ENCODE peak calls at places on chromosomes 7 and 10, in eight cellular contexts. One of them, this sample, is unnamed.

GRCh38 chr10:43278216-43278615 is 11.4 kb upstream of the RASGEF1A start:
- DNase-seq in HS-5: no peak
- DNase-seq in omental fat pad: no peak
- DNase-seq in germinal center: no peak
- DNase-seq in astrocyte of the spinal cord: no peak
- DNase-seq in HT1080: no peak
- DNase-seq in neural crest cell: no peak
- DNase-seq in stimulated activated CD4-positive, alpha-beta T cell treated with anti-CD3 and anti-CD28 coated beads, Interleukin-1b, Interleukin-23, amount 100 ng/mL, for 48 hours: no peak
- DNase-seq in this sample: no peak

GRCh38 chr10:61487506-61487905 is 34.3 kb upstream of the TMEM26 start:
- DNase-seq in HT1080: peak; percentile 84
- DNase-seq in omental fat pad: no peak
- DNase-seq in germinal center: no peak
- DNase-seq in neural crest cell: no peak
- DNase-seq in HS-5: peak; percentile 74
- DNase-seq in stimulated activated CD4-positive, alpha-beta T cell treated with anti-CD3 and anti-CD28 coated beads, Interleukin-1b, Interleukin-23, amount 100 ng/mL, for 48 hours: no peak
- DNase-seq in astrocyte of the spinal cord: no peak
- DNase-seq in this sample: no peak

GRCh38 chr7:135189221-135189662 is 18.7 kb upstream of the CYREN start:
- DNase-seq in astrocyte of the spinal cord: no peak
- DNase-seq in germinal center: no peak
- DNase-seq in neural crest cell: no peak
- DNase-seq in stimulated activated CD4-positive, alpha-beta T cell treated with anti-CD3 and anti-CD28 coated beads, Interleukin-1b, Interleukin-23, amount 100 ng/mL, for 48 hours: no peak
- DNase-seq in HT1080: no peak
- DNase-seq in HS-5: no peak
- DNase-seq in omental fat pad: no peak
- DNase-seq in this sample: no peak

GRCh38 chr7:150384406-150385239 is 5.5 kb downstream of the ZNF775 start:
- DNase-seq in stimulated activated CD4-positive, alpha-beta T cell treated with anti-CD3 and anti-CD28 coated beads, Interleukin-1b, Interleukin-23, amount 100 ng/mL, for 48 hours: no peak
- DNase-seq in omental fat pad: no peak
- DNase-seq in neural crest cell: no peak
- DNase-seq in astrocyte of the spinal cord: no peak
- DNase-seq in HS-5: no peak
- DNase-seq in HT1080: no peak
- DNase-seq in germinal center: no peak
- DNase-seq in this sample: no peak

GRCh38 chr7:44094365-44094764 is 9.8 kb upstream of the AEBP1 start:
- DNase-seq in germinal center: no peak
- DNase-seq in neural crest cell: no peak
- DNase-seq in HS-5: no peak
- DNase-seq in astrocyte of the spinal cord: no peak
- DNase-seq in stimulated activated CD4-positive, alpha-beta T cell treated with anti-CD3 and anti-CD28 coated beads, Interleukin-1b, Interleukin-23, amount 100 ng/mL, for 48 hours: no peak
- DNase-seq in omental fat pad: no peak
- DNase-seq in HT1080: no peak
- DNase-seq in this sample: no peak

GRCh38 chr7:94912085-94912484 is 4.7 kb downstream of the PPP1R9A start:
- DNase-seq in germinal center: no peak
- DNase-seq in astrocyte of the spinal cord: no peak
- DNase-seq in HS-5: no peak
- DNase-seq in HT1080: no peak
- DNase-seq in omental fat pad: no peak
- DNase-seq in neural crest cell: no peak
- DNase-seq in stimulated activated CD4-positive, alpha-beta T cell treated with anti-CD3 and anti-CD28 coated beads, Interleukin-1b, Interleukin-23, amount 100 ng/mL, for 48 hours: no peak
- DNase-seq in this sample: no peak

GRCh38 chr7:28411876-28412662 is at the start of gene CREB5:
- DNase-seq in HT1080: no peak
- DNase-seq in HS-5: no peak
- DNase-seq in stimulated activated CD4-positive, alpha-beta T cell treated with anti-CD3 and anti-CD28 coated beads, Interleukin-1b, Interleukin-23, amount 100 ng/mL, for 48 hours: no peak
- DNase-seq in germinal center: no peak
- DNase-seq in neural crest cell: no peak
- DNase-seq in astrocyte of the spinal cord: peak; percentile 36
- DNase-seq in omental fat pad: no peak
- DNase-seq in this sample: peak; percentile 85

GRCh38 chr7:8115547-8116402 is 146.2 kb downstream of the ICA1 start:
- DNase-seq in HT1080: no peak
- DNase-seq in stimulated activated CD4-positive, alpha-beta T cell treated with anti-CD3 and anti-CD28 coated beads, Interleukin-1b, Interleukin-23, amount 100 ng/mL, for 48 hours: no peak
- DNase-seq in HS-5: no peak
- DNase-seq in germinal center: peak; percentile 34
- DNase-seq in omental fat pad: no peak
- DNase-seq in neural crest cell: no peak
- DNase-seq in astrocyte of the spinal cord: no peak
- DNase-seq in this sample: no peak

GRCh38 chr10:70588852-70589570 is 13.5 kb downstream of the PRF1 start:
- DNase-seq in germinal center: no peak
- DNase-seq in HT1080: no peak
- DNase-seq in stimulated activated CD4-positive, alpha-beta T cell treated with anti-CD3 and anti-CD28 coated beads, Interleukin-1b, Interleukin-23, amount 100 ng/mL, for 48 hours: no peak
- DNase-seq in neural crest cell: no peak
- DNase-seq in HS-5: no peak
- DNase-seq in astrocyte of the spinal cord: no peak
- DNase-seq in omental fat pad: no peak
- DNase-seq in this sample: no peak

GRCh38 chr10:86664370-86665217 is 3.7 kb upstream of the LDB3 start:
- DNase-seq in omental fat pad: no peak
- DNase-seq in HT1080: peak; percentile 26
- DNase-seq in neural crest cell: no peak
- DNase-seq in stimulated activated CD4-positive, alpha-beta T cell treated with anti-CD3 and anti-CD28 coated beads, Interleukin-1b, Interleukin-23, amount 100 ng/mL, for 48 hours: no peak
- DNase-seq in germinal center: no peak
- DNase-seq in HS-5: no peak
- DNase-seq in astrocyte of the spinal cord: no peak
- DNase-seq in this sample: peak; percentile 46

GRCh38 chr7:106249488-106249887 is 35.3 kb downstream of the NAMPT start:
- DNase-seq in HT1080: no peak
- DNase-seq in HS-5: no peak
- DNase-seq in germinal center: no peak
- DNase-seq in omental fat pad: no peak
- DNase-seq in astrocyte of the spinal cord: no peak
- DNase-seq in neural crest cell: no peak
- DNase-seq in stimulated activated CD4-positive, alpha-beta T cell treated with anti-CD3 and anti-CD28 coated beads, Interleukin-1b, Interleukin-23, amount 100 ng/mL, for 48 hours: no peak
- DNase-seq in this sample: no peak

GRCh38 chr7:99562832-99563231 is 4.4 kb downstream of the ZNF655 start:
- DNase-seq in neural crest cell: no peak
- DNase-seq in germinal center: no peak
- DNase-seq in stimulated activated CD4-positive, alpha-beta T cell treated with anti-CD3 and anti-CD28 coated beads, Interleukin-1b, Interleukin-23, amount 100 ng/mL, for 48 hours: peak; percentile 63
- DNase-seq in HT1080: peak; percentile 98
- DNase-seq in astrocyte of the spinal cord: peak; percentile 98
- DNase-seq in HS-5: peak; percentile 94
- DNase-seq in omental fat pad: no peak
- DNase-seq in this sample: no peak

GRCh38 chr7:29106128-29106988 is 40.0 kb downstream of the CPVL start:
- DNase-seq in germinal center: no peak
- DNase-seq in HS-5: peak; percentile 43
- DNase-seq in omental fat pad: no peak
- DNase-seq in neural crest cell: peak; percentile 50
- DNase-seq in stimulated activated CD4-positive, alpha-beta T cell treated with anti-CD3 and anti-CD28 coated beads, Interleukin-1b, Interleukin-23, amount 100 ng/mL, for 48 hours: no peak
- DNase-seq in HT1080: peak; percentile 57
- DNase-seq in astrocyte of the spinal cord: peak; percentile 64
- DNase-seq in this sample: peak; percentile 72

GRCh38 chr10:74900297-74900696 is 73.9 kb downstream of the KAT6B start:
- DNase-seq in germinal center: no peak
- DNase-seq in omental fat pad: no peak
- DNase-seq in stimulated activated CD4-positive, alpha-beta T cell treated with anti-CD3 and anti-CD28 coated beads, Interleukin-1b, Interleukin-23, amount 100 ng/mL, for 48 hours: no peak
- DNase-seq in HS-5: no peak
- DNase-seq in astrocyte of the spinal cord: no peak
- DNase-seq in HT1080: no peak
- DNase-seq in neural crest cell: no peak
- DNase-seq in this sample: no peak

GRCh38 chr10:13056461-13057077 is 43.4 kb upstream of the OPTN start:
- DNase-seq in astrocyte of the spinal cord: peak; percentile 25
- DNase-seq in germinal center: no peak
- DNase-seq in HS-5: no peak
- DNase-seq in stimulated activated CD4-positive, alpha-beta T cell treated with anti-CD3 and anti-CD28 coated beads, Interleukin-1b, Interleukin-23, amount 100 ng/mL, for 48 hours: no peak
- DNase-seq in neural crest cell: no peak
- DNase-seq in HT1080: no peak
- DNase-seq in omental fat pad: no peak
- DNase-seq in this sample: no peak

GRCh38 chr7:11297764-11298163 is 324.1 kb downstream of the PHF14 start:
- DNase-seq in neural crest cell: no peak
- DNase-seq in HS-5: no peak
- DNase-seq in HT1080: no peak
- DNase-seq in germinal center: no peak
- DNase-seq in astrocyte of the spinal cord: peak; percentile 18
- DNase-seq in stimulated activated CD4-positive, alpha-beta T cell treated with anti-CD3 and anti-CD28 coated beads, Interleukin-1b, Interleukin-23, amount 100 ng/mL, for 48 hours: no peak
- DNase-seq in omental fat pad: no peak
- DNase-seq in this sample: no peak